ENCODE peak calls at places on chromosomes 11 and 22, in six cellular contexts. One of them, this sample, is unnamed.

GRCh38 chr11:47400813-47401279 is 7.5 kb upstream of the SLC39A13 start:
- DNase-seq in Kasumi-1: no peak
- DNase-seq in NCI-H1436 treated with DMSO at 0.1 percent for 48 hours: no peak
- DNase-seq in cardiac fibroblast: no peak
- DNase-seq in activated CD8-positive, alpha-beta T cell treated with anti-CD3 and anti-CD28 coated beads for 36 hours: no peak
- DNase-seq in activated CD8-positive, alpha-beta memory T cell treated with anti-CD3 and anti-CD28 coated beads for 1 hour: no peak
- DNase-seq in this sample: no peak

GRCh38 chr11:44950625-44951472 is at the start of gene TP53I11:
- DNase-seq in NCI-H1436 treated with DMSO at 0.1 percent for 48 hours: no peak
- DNase-seq in activated CD8-positive, alpha-beta memory T cell treated with anti-CD3 and anti-CD28 coated beads for 1 hour: no peak
- DNase-seq in activated CD8-positive, alpha-beta T cell treated with anti-CD3 and anti-CD28 coated beads for 36 hours: peak
- DNase-seq in Kasumi-1: no peak
- DNase-seq in cardiac fibroblast: peak
- DNase-seq in this sample: peak

GRCh38 chr22:39699631-39700348 is 129.2 kb downstream of the CACNA1I start:
- DNase-seq in activated CD8-positive, alpha-beta memory T cell treated with anti-CD3 and anti-CD28 coated beads for 1 hour: no peak
- DNase-seq in NCI-H1436 treated with DMSO at 0.1 percent for 48 hours: no peak
- DNase-seq in Kasumi-1: no peak
- DNase-seq in cardiac fibroblast: no peak
- DNase-seq in activated CD8-positive, alpha-beta T cell treated with anti-CD3 and anti-CD28 coated beads for 36 hours: no peak
- DNase-seq in this sample: no peak

GRCh38 chr11:9535189-9535781 is 38.2 kb upstream of the WEE1 start:
- DNase-seq in Kasumi-1: peak
- DNase-seq in cardiac fibroblast: peak
- DNase-seq in NCI-H1436 treated with DMSO at 0.1 percent for 48 hours: no peak
- DNase-seq in activated CD8-positive, alpha-beta T cell treated with anti-CD3 and anti-CD28 coated beads for 36 hours: peak
- DNase-seq in activated CD8-positive, alpha-beta memory T cell treated with anti-CD3 and anti-CD28 coated beads for 1 hour: peak
- DNase-seq in this sample: peak

GRCh38 chr11:104798794-104799193 is 99.5 kb downstream of the CASP12 start:
- DNase-seq in NCI-H1436 treated with DMSO at 0.1 percent for 48 hours: no peak
- DNase-seq in activated CD8-positive, alpha-beta memory T cell treated with anti-CD3 and anti-CD28 coated beads for 1 hour: no peak
- DNase-seq in activated CD8-positive, alpha-beta T cell treated with anti-CD3 and anti-CD28 coated beads for 36 hours: no peak
- DNase-seq in Kasumi-1: no peak
- DNase-seq in cardiac fibroblast: no peak
- DNase-seq in this sample: no peak

GRCh38 chr11:75151346-75152047 is 590 bp downstream of the SLCO2B1 start:
- DNase-seq in activated CD8-positive, alpha-beta T cell treated with anti-CD3 and anti-CD28 coated beads for 36 hours: no peak
- DNase-seq in Kasumi-1: no peak
- DNase-seq in activated CD8-positive, alpha-beta memory T cell treated with anti-CD3 and anti-CD28 coated beads for 1 hour: no peak
- DNase-seq in NCI-H1436 treated with DMSO at 0.1 percent for 48 hours: no peak
- DNase-seq in cardiac fibroblast: no peak
- DNase-seq in this sample: no peak

GRCh38 chr22:18121436-18122253 is 11.0 kb downstream of the TUBA8 start:
- DNase-seq in activated CD8-positive, alpha-beta memory T cell treated with anti-CD3 and anti-CD28 coated beads for 1 hour: no peak
- DNase-seq in NCI-H1436 treated with DMSO at 0.1 percent for 48 hours: no peak
- DNase-seq in cardiac fibroblast: no peak
- DNase-seq in Kasumi-1: no peak
- DNase-seq in activated CD8-positive, alpha-beta T cell treated with anti-CD3 and anti-CD28 coated beads for 36 hours: no peak
- DNase-seq in this sample: no peak

GRCh38 chr11:95231881-95232605 is 1.0 kb upstream of the SESN3 start:
- DNase-seq in cardiac fibroblast: peak
- DNase-seq in activated CD8-positive, alpha-beta T cell treated with anti-CD3 and anti-CD28 coated beads for 36 hours: peak
- DNase-seq in NCI-H1436 treated with DMSO at 0.1 percent for 48 hours: peak
- DNase-seq in Kasumi-1: peak
- DNase-seq in activated CD8-positive, alpha-beta memory T cell treated with anti-CD3 and anti-CD28 coated beads for 1 hour: no peak
- DNase-seq in this sample: no peak

GRCh38 chr11:123301696-123302400 is 106.8 kb upstream of the CLMP start:
- DNase-seq in Kasumi-1: no peak
- DNase-seq in activated CD8-positive, alpha-beta memory T cell treated with anti-CD3 and anti-CD28 coated beads for 1 hour: peak
- DNase-seq in activated CD8-positive, alpha-beta T cell treated with anti-CD3 and anti-CD28 coated beads for 36 hours: peak
- DNase-seq in NCI-H1436 treated with DMSO at 0.1 percent for 48 hours: no peak
- DNase-seq in cardiac fibroblast: peak
- DNase-seq in this sample: no peak

GRCh38 chr11:109132539-109132938 is 289.5 kb upstream of the C11orf87 start:
- DNase-seq in NCI-H1436 treated with DMSO at 0.1 percent for 48 hours: no peak
- DNase-seq in Kasumi-1: peak
- DNase-seq in activated CD8-positive, alpha-beta T cell treated with anti-CD3 and anti-CD28 coated beads for 36 hours: no peak
- DNase-seq in cardiac fibroblast: no peak
- DNase-seq in activated CD8-positive, alpha-beta memory T cell treated with anti-CD3 and anti-CD28 coated beads for 1 hour: no peak
- DNase-seq in this sample: no peak

GRCh38 chr22:36770116-36770945 is 5.6 kb downstream of the IFT27 start:
- DNase-seq in NCI-H1436 treated with DMSO at 0.1 percent for 48 hours: no peak
- DNase-seq in Kasumi-1: no peak
- DNase-seq in activated CD8-positive, alpha-beta memory T cell treated with anti-CD3 and anti-CD28 coated beads for 1 hour: no peak
- DNase-seq in activated CD8-positive, alpha-beta T cell treated with anti-CD3 and anti-CD28 coated beads for 36 hours: no peak
- DNase-seq in cardiac fibroblast: no peak
- DNase-seq in this sample: no peak

GRCh38 chr11:100753562-100753961 is 66.5 kb downstream of the ARHGAP42 start:
- DNase-seq in Kasumi-1: no peak
- DNase-seq in activated CD8-positive, alpha-beta T cell treated with anti-CD3 and anti-CD28 coated beads for 36 hours: no peak
- DNase-seq in NCI-H1436 treated with DMSO at 0.1 percent for 48 hours: no peak
- DNase-seq in cardiac fibroblast: no peak
- DNase-seq in activated CD8-positive, alpha-beta memory T cell treated with anti-CD3 and anti-CD28 coated beads for 1 hour: no peak
- DNase-seq in this sample: no peak

GRCh38 chr11:61922539-61922938 is 5.2 kb upstream of the RAB3IL1 start:
- DNase-seq in NCI-H1436 treated with DMSO at 0.1 percent for 48 hours: no peak
- DNase-seq in activated CD8-positive, alpha-beta memory T cell treated with anti-CD3 and anti-CD28 coated beads for 1 hour: no peak
- DNase-seq in activated CD8-positive, alpha-beta T cell treated with anti-CD3 and anti-CD28 coated beads for 36 hours: no peak
- DNase-seq in cardiac fibroblast: peak
- DNase-seq in Kasumi-1: peak
- DNase-seq in this sample: peak

GRCh38 chr11:44944853-44945235 is 5.8 kb downstream of the TP53I11 start:
- DNase-seq in activated CD8-positive, alpha-beta memory T cell treated with anti-CD3 and anti-CD28 coated beads for 1 hour: no peak
- DNase-seq in Kasumi-1: no peak
- DNase-seq in cardiac fibroblast: no peak
- DNase-seq in NCI-H1436 treated with DMSO at 0.1 percent for 48 hours: no peak
- DNase-seq in activated CD8-positive, alpha-beta T cell treated with anti-CD3 and anti-CD28 coated beads for 36 hours: no peak
- DNase-seq in this sample: no peak

GRCh38 chr11:87361891-87362290 is 324.2 kb downstream of the TMEM135 start:
- DNase-seq in cardiac fibroblast: no peak
- DNase-seq in activated CD8-positive, alpha-beta T cell treated with anti-CD3 and anti-CD28 coated beads for 36 hours: no peak
- DNase-seq in NCI-H1436 treated with DMSO at 0.1 percent for 48 hours: no peak
- DNase-seq in Kasumi-1: no peak
- DNase-seq in activated CD8-positive, alpha-beta memory T cell treated with anti-CD3 and anti-CD28 coated beads for 1 hour: no peak
- DNase-seq in this sample: no peak

GRCh38 chr22:40009953-40010751 is 15.4 kb downstream of the FAM83F start:
- DNase-seq in activated CD8-positive, alpha-beta T cell treated with anti-CD3 and anti-CD28 coated beads for 36 hours: peak
- DNase-seq in activated CD8-positive, alpha-beta memory T cell treated with anti-CD3 and anti-CD28 coated beads for 1 hour: peak
- DNase-seq in Kasumi-1: no peak
- DNase-seq in cardiac fibroblast: no peak
- DNase-seq in NCI-H1436 treated with DMSO at 0.1 percent for 48 hours: no peak
- DNase-seq in this sample: no peak

GRCh38 chr11:82234256-82234655 is 499.4 kb downstream of the FAM181B start:
- DNase-seq in activated CD8-positive, alpha-beta T cell treated with anti-CD3 and anti-CD28 coated beads for 36 hours: no peak
- DNase-seq in activated CD8-positive, alpha-beta memory T cell treated with anti-CD3 and anti-CD28 coated beads for 1 hour: no peak
- DNase-seq in NCI-H1436 treated with DMSO at 0.1 percent for 48 hours: no peak
- DNase-seq in Kasumi-1: no peak
- DNase-seq in cardiac fibroblast: no peak
- DNase-seq in this sample: no peak

GRCh38 chr22:22802346-22802970 is 85.2 kb upstream of the IGLL5 start:
- DNase-seq in cardiac fibroblast: no peak
- DNase-seq in NCI-H1436 treated with DMSO at 0.1 percent for 48 hours: no peak
- DNase-seq in Kasumi-1: no peak
- DNase-seq in activated CD8-positive, alpha-beta T cell treated with anti-CD3 and anti-CD28 coated beads for 36 hours: peak
- DNase-seq in activated CD8-positive, alpha-beta memory T cell treated with anti-CD3 and anti-CD28 coated beads for 1 hour: no peak
- DNase-seq in this sample: no peak

GRCh38 chr22:29715240-29715639 is 4.6 kb upstream of the CABP7 start:
- DNase-seq in activated CD8-positive, alpha-beta memory T cell treated with anti-CD3 and anti-CD28 coated beads for 1 hour: no peak
- DNase-seq in activated CD8-positive, alpha-beta T cell treated with anti-CD3 and anti-CD28 coated beads for 36 hours: no peak
- DNase-seq in Kasumi-1: no peak
- DNase-seq in NCI-H1436 treated with DMSO at 0.1 percent for 48 hours: no peak
- DNase-seq in cardiac fibroblast: no peak
- DNase-seq in this sample: no peak

GRCh38 chr22:35892192-35892591 is 136.4 kb downstream of the RBFOX2 start:
- DNase-seq in NCI-H1436 treated with DMSO at 0.1 percent for 48 hours: no peak
- DNase-seq in activated CD8-positive, alpha-beta T cell treated with anti-CD3 and anti-CD28 coated beads for 36 hours: no peak
- DNase-seq in Kasumi-1: peak
- DNase-seq in cardiac fibroblast: peak
- DNase-seq in activated CD8-positive, alpha-beta memory T cell treated with anti-CD3 and anti-CD28 coated beads for 1 hour: no peak
- DNase-seq in this sample: peak

GRCh38 chr22:46677323-46678002 is 57.3 kb downstream of the GRAMD4 start:
- DNase-seq in activated CD8-positive, alpha-beta T cell treated with anti-CD3 and anti-CD28 coated beads for 36 hours: no peak
- DNase-seq in cardiac fibroblast: no peak
- DNase-seq in activated CD8-positive, alpha-beta memory T cell treated with anti-CD3 and anti-CD28 coated beads for 1 hour: no peak
- DNase-seq in Kasumi-1: no peak
- DNase-seq in NCI-H1436 treated with DMSO at 0.1 percent for 48 hours: no peak
- DNase-seq in this sample: no peak

GRCh38 chr11:120766318-120766717 is 254.8 kb downstream of the GRIK4 start:
- DNase-seq in cardiac fibroblast: no peak
- DNase-seq in activated CD8-positive, alpha-beta T cell treated with anti-CD3 and anti-CD28 coated beads for 36 hours: no peak
- DNase-seq in NCI-H1436 treated with DMSO at 0.1 percent for 48 hours: no peak
- DNase-seq in activated CD8-positive, alpha-beta memory T cell treated with anti-CD3 and anti-CD28 coated beads for 1 hour: no peak
- DNase-seq in Kasumi-1: no peak
- DNase-seq in this sample: no peak

GRCh38 chr11:73379189-73379880 is 3.1 kb downstream of the RELT start:
- DNase-seq in Kasumi-1: no peak
- DNase-seq in NCI-H1436 treated with DMSO at 0.1 percent for 48 hours: no peak
- DNase-seq in activated CD8-positive, alpha-beta T cell treated with anti-CD3 and anti-CD28 coated beads for 36 hours: no peak
- DNase-seq in cardiac fibroblast: no peak
- DNase-seq in activated CD8-positive, alpha-beta memory T cell treated with anti-CD3 and anti-CD28 coated beads for 1 hour: no peak
- DNase-seq in this sample: no peak

GRCh38 chr11:61762798-61763197 is 10.4 kb downstream of the MYRF start:
- DNase-seq in activated CD8-positive, alpha-beta memory T cell treated with anti-CD3 and anti-CD28 coated beads for 1 hour: no peak
- DNase-seq in Kasumi-1: no peak
- DNase-seq in NCI-H1436 treated with DMSO at 0.1 percent for 48 hours: no peak
- DNase-seq in cardiac fibroblast: no peak
- DNase-seq in activated CD8-positive, alpha-beta T cell treated with anti-CD3 and anti-CD28 coated beads for 36 hours: no peak
- DNase-seq in this sample: no peak

GRCh38 chr22:48396091-48396784 is 1431.4 kb downstream of the BRD1 start:
- DNase-seq in activated CD8-positive, alpha-beta memory T cell treated with anti-CD3 and anti-CD28 coated beads for 1 hour: no peak
- DNase-seq in Kasumi-1: no peak
- DNase-seq in activated CD8-positive, alpha-beta T cell treated with anti-CD3 and anti-CD28 coated beads for 36 hours: no peak
- DNase-seq in cardiac fibroblast: no peak
- DNase-seq in NCI-H1436 treated with DMSO at 0.1 percent for 48 hours: no peak
- DNase-seq in this sample: no peak

GRCh38 chr11:64649304-64649703 is 58.3 kb downstream of the SLC22A12 start:
- DNase-seq in NCI-H1436 treated with DMSO at 0.1 percent for 48 hours: no peak
- DNase-seq in activated CD8-positive, alpha-beta memory T cell treated with anti-CD3 and anti-CD28 coated beads for 1 hour: no peak
- DNase-seq in cardiac fibroblast: peak
- DNase-seq in Kasumi-1: peak
- DNase-seq in activated CD8-positive, alpha-beta T cell treated with anti-CD3 and anti-CD28 coated beads for 36 hours: peak
- DNase-seq in this sample: no peak

GRCh38 chr11:47916361-47916841 is 64.0 kb upstream of the PTPRJ start:
- DNase-seq in cardiac fibroblast: peak
- DNase-seq in NCI-H1436 treated with DMSO at 0.1 percent for 48 hours: no peak
- DNase-seq in activated CD8-positive, alpha-beta T cell treated with anti-CD3 and anti-CD28 coated beads for 36 hours: no peak
- DNase-seq in Kasumi-1: no peak
- DNase-seq in activated CD8-positive, alpha-beta memory T cell treated with anti-CD3 and anti-CD28 coated beads for 1 hour: no peak
- DNase-seq in this sample: no peak

GRCh38 chr11:83827940-83828554 is 541.9 kb upstream of the CCDC90B start:
- DNase-seq in cardiac fibroblast: peak
- DNase-seq in activated CD8-positive, alpha-beta T cell treated with anti-CD3 and anti-CD28 coated beads for 36 hours: no peak
- DNase-seq in Kasumi-1: peak
- DNase-seq in NCI-H1436 treated with DMSO at 0.1 percent for 48 hours: no peak
- DNase-seq in activated CD8-positive, alpha-beta memory T cell treated with anti-CD3 and anti-CD28 coated beads for 1 hour: no peak
- DNase-seq in this sample: peak

GRCh38 chr11:128871165-128871564 is 4.1 kb upstream of the KCNJ1 start:
- DNase-seq in activated CD8-positive, alpha-beta T cell treated with anti-CD3 and anti-CD28 coated beads for 36 hours: no peak
- DNase-seq in cardiac fibroblast: no peak
- DNase-seq in NCI-H1436 treated with DMSO at 0.1 percent for 48 hours: no peak
- DNase-seq in activated CD8-positive, alpha-beta memory T cell treated with anti-CD3 and anti-CD28 coated beads for 1 hour: no peak
- DNase-seq in Kasumi-1: no peak
- DNase-seq in this sample: no peak

GRCh38 chr22:20054034-20054427 is 26.0 kb upstream of the DGCR8 start:
- DNase-seq in activated CD8-positive, alpha-beta memory T cell treated with anti-CD3 and anti-CD28 coated beads for 1 hour: no peak
- DNase-seq in NCI-H1436 treated with DMSO at 0.1 percent for 48 hours: no peak
- DNase-seq in Kasumi-1: no peak
- DNase-seq in cardiac fibroblast: no peak
- DNase-seq in activated CD8-positive, alpha-beta T cell treated with anti-CD3 and anti-CD28 coated beads for 36 hours: no peak
- DNase-seq in this sample: no peak

GRCh38 chr22:22343603-22344276 is 99.2 kb downstream of the VPREB1 start:
- DNase-seq in Kasumi-1: peak
- DNase-seq in activated CD8-positive, alpha-beta memory T cell treated with anti-CD3 and anti-CD28 coated beads for 1 hour: no peak
- DNase-seq in NCI-H1436 treated with DMSO at 0.1 percent for 48 hours: no peak
- DNase-seq in cardiac fibroblast: no peak
- DNase-seq in activated CD8-positive, alpha-beta T cell treated with anti-CD3 and anti-CD28 coated beads for 36 hours: no peak
- DNase-seq in this sample: no peak